ENCODE peak calls at places on chromosomes 12 and 14, in nine cellular contexts. R is brain microvascular endothelial cell; T is KG1; F is T follicular helper cell; Z is fibroblast of mammary gland; G is SIG-M5; V is naive thymus-derived CD8-positive, alpha-beta T cell; B is CD8-positive, alpha-beta T cell; M is NCI-H1436 treated with DMSO at 0.1 percent for 48 hours. O is an unnamed sample.

GRCh38 chr12:60494249-60494648 is 898.4 kb downstream of the SLC16A7 start:
- DNase-seq in R (peak), T (no peak), M (no peak), G (no peak), B (no peak), F (no peak), V (no peak), Z (peak), O (peak)

GRCh38 chr14:64703393-64704144 is 655 bp upstream of the PLEKHG3 start:
- DNase-seq in G (no peak), F (no peak), V (no peak), B (peak), R (no peak), T (no peak), M (no peak), Z (no peak), O (no peak)

GRCh38 chr12:91396296-91396695 is 213.7 kb upstream of the DCN start:
- DNase-seq in T (no peak), B (no peak), Z (no peak), G (no peak), R (no peak), M (no peak), V (no peak), F (no peak), O (no peak)

GRCh38 chr14:98189944-98190343 is 1082.1 kb downstream of the BCL11B start:
- DNase-seq in G (no peak), B (no peak), V (no peak), F (no peak), Z (no peak), R (no peak), T (no peak), M (no peak), O (no peak)

GRCh38 chr12:50251619-50252300 is 31.6 kb downstream of the LIMA1 start:
- DNase-seq in G (no peak), V (no peak), T (no peak), M (no peak), B (no peak), F (no peak), Z (no peak), R (no peak), O (no peak)

GRCh38 chr12:2311001-2311778 is 258.4 kb downstream of the CACNA1C start:
- DNase-seq in R (no peak), Z (peak), G (no peak), M (no peak), B (no peak), T (no peak), V (no peak), F (no peak), O (peak)

GRCh38 chr12:54329756-54330155 is 4.8 kb downstream of the COPZ1 start:
- DNase-seq in G (no peak), Z (no peak), T (no peak), B (no peak), F (no peak), V (no peak), M (no peak), R (no peak), O (no peak)

GRCh38 chr12:2682301-2683282 is 112.2 kb upstream of the FKBP4 start:
- DNase-seq in Z (peak), R (peak), M (no peak), T (peak), G (no peak), F (peak), B (peak), V (peak), O (peak)

GRCh38 chr14:38522724-38523123 is 266.8 kb upstream of the CLEC14A start:
- DNase-seq in V (no peak), F (no peak), T (no peak), R (no peak), G (no peak), M (no peak), Z (no peak), B (no peak), O (no peak)

GRCh38 chr12:95790025-95790911 is at the start of gene NTN4:
- DNase-seq in F (no peak), T (no peak), B (peak), G (no peak), Z (peak), V (peak), M (no peak), R (peak), O (peak)

GRCh38 chr14:78310263-78310662 is 140.1 kb downstream of the NRXN3 start:
- DNase-seq in F (no peak), G (no peak), B (no peak), T (no peak), R (no peak), Z (no peak), M (peak), V (no peak), O (no peak)

GRCh38 chr12:57270966-57271470 is 20.0 kb upstream of the STAC3 start:
- DNase-seq in T (no peak), B (no peak), G (no peak), Z (no peak), R (no peak), F (no peak), M (no peak), V (no peak), O (no peak)

GRCh38 chr12:132433641-132434395 is 56.1 kb upstream of the FBRSL1 start:
- DNase-seq in V (no peak), M (no peak), G (no peak), Z (no peak), F (no peak), R (no peak), B (no peak), T (no peak), O (no peak)

GRCh38 chr12:104684884-104685283 is 228.1 kb downstream of the CHST11 start:
- DNase-seq in R (no peak), G (no peak), V (no peak), T (no peak), F (no peak), B (no peak), Z (peak), M (no peak), O (no peak)

GRCh38 chr14:70489579-70490175 is 37.7 kb downstream of the ADAM21 start:
- DNase-seq in R (no peak), G (no peak), B (no peak), Z (no peak), F (no peak), V (no peak), M (no peak), T (no peak), O (no peak)

GRCh38 chr12:48336564-48336963 is 14.2 kb downstream of the ZNF641 start:
- DNase-seq in B (no peak), F (no peak), M (no peak), G (no peak), R (no peak), V (no peak), T (no peak), Z (peak), O (no peak)